ENCODE peak calls at places on chromosome 1, in five cellular contexts. E is tibial artery, Z is stomach, L is fibroblast of lung, I is heart left ventricle. U is an unnamed sample.

GRCh38 chr1:73491641-73492040 is 706.3 kb downstream of the LRRIQ3 start:
- DNase-seq in Z (no peak), E (no peak), I (no peak), L (no peak), U (no peak)

GRCh38 chr1:109910123-109910962 is at the start of gene CSF1:
- DNase-seq in E (peak), I (peak), L (peak), Z (peak), U (peak)

GRCh38 chr1:42993631-42994121 is 35.0 kb upstream of the SLC2A1 start:
- DNase-seq in L (no peak), I (peak), Z (no peak), E (no peak), U (no peak)

GRCh38 chr1:162861101-162861500 is at the start of gene CCDC190:
- DNase-seq in L (no peak), E (peak), Z (no peak), I (peak), U (no peak)

GRCh38 chr1:184289825-184290550 is 96.8 kb upstream of the C1orf21 start:
- DNase-seq in I (no peak), E (no peak), Z (no peak), L (no peak), U (no peak)

GRCh38 chr1:108830119-108831008 is 26.5 kb downstream of the AKNAD1 start:
- DNase-seq in Z (peak), E (peak), I (peak), L (peak), U (peak)

GRCh38 chr1:179021873-179022272 is 3.8 kb upstream of the FAM20B start:
- DNase-seq in E (no peak), L (peak), I (no peak), Z (no peak), U (no peak)

GRCh38 chr1:85118751-85119150 is 70.5 kb upstream of the MCOLN3 start:
- DNase-seq in Z (no peak), L (no peak), I (no peak), E (no peak), U (no peak)

GRCh38 chr1:110581637-110582036 is 24.5 kb downstream of the KCNA2 start:
- DNase-seq in I (no peak), Z (no peak), E (no peak), L (no peak), U (no peak)

GRCh38 chr1:216820345-216820744 is 97.1 kb upstream of the ESRRG start:
- DNase-seq in L (no peak), Z (no peak), E (no peak), I (no peak), U (no peak)

GRCh38 chr1:45979074-45979777 is 153.2 kb downstream of the PIK3R3 start:
- DNase-seq in Z (no peak), E (no peak), L (peak), I (no peak), U (no peak)

GRCh38 chr1:176174108-176174507 is 33.0 kb downstream of the COP1 start:
- DNase-seq in L (no peak), I (no peak), E (no peak), Z (no peak), U (no peak)

GRCh38 chr1:245516178-245516829 is 361.5 kb downstream of the KIF26B start:
- DNase-seq in Z (no peak), E (no peak), L (peak), I (no peak), U (no peak)

GRCh38 chr1:145985502-145986439 is 10.6 kb downstream of the TXNIP start:
- DNase-seq in Z (peak), I (peak), L (peak), E (peak), U (no peak)

GRCh38 chr1:62304975-62305374 is 14.3 kb downstream of the KANK4 start:
- DNase-seq in Z (no peak), I (no peak), L (no peak), E (no peak), U (peak)

GRCh38 chr1:33241866-33242265 is 14.4 kb upstream of the ZNF362 start:
- DNase-seq in E (no peak), L (no peak), Z (no peak), I (no peak), U (no peak)

GRCh38 chr1:24903011-24903461 is 27.0 kb downstream of the RUNX3 start:
- DNase-seq in E (peak), I (no peak), Z (peak), L (no peak), U (no peak)

GRCh38 chr1:182235952-182236650 is 155.5 kb downstream of the GLUL start:
- DNase-seq in Z (no peak), L (peak), I (peak), E (no peak), U (no peak)

GRCh38 chr1:243294723-243295121 is 38.9 kb downstream of the SDCCAG8 start:
- DNase-seq in E (no peak), I (no peak), L (peak), Z (no peak), U (no peak)

GRCh38 chr1:43809097-43809673 is 101.8 kb downstream of the ST3GAL3 start:
- DNase-seq in L (no peak), E (no peak), Z (no peak), I (no peak), U (no peak)

GRCh38 chr1:100361249-100362089 is 9.2 kb downstream of the CDC14A start:
- DNase-seq in E (no peak), I (no peak), Z (no peak), L (no peak), U (no peak)

GRCh38 chr1:44801491-44802305 is 1.5 kb downstream of the PLK3 start:
- DNase-seq in I (no peak), E (no peak), L (no peak), Z (no peak), U (peak)

GRCh38 chr1:159492575-159493323 is 43.1 kb downstream of the OR10J5 start:
- DNase-seq in I (no peak), E (no peak), Z (no peak), L (no peak), U (no peak)

GRCh38 chr1:43979528-43980254 is 681 bp downstream of the B4GALT2 start:
- DNase-seq in L (peak), I (peak), Z (peak), E (peak), U (peak)

GRCh38 chr1:110888049-110888448 is 15.1 kb downstream of the CD53 start:
- DNase-seq in Z (no peak), E (no peak), I (no peak), L (no peak), U (no peak)

GRCh38 chr1:12601690-12602632 is 16.0 kb downstream of the DHRS3 start:
- DNase-seq in L (peak), E (no peak), I (peak), Z (no peak), U (no peak)

GRCh38 chr1:203551550-203551949 is 57.6 kb downstream of the OPTC start:
- DNase-seq in I (no peak), Z (no peak), E (no peak), L (no peak), U (no peak)

GRCh38 chr1:226277897-226278296 is 31.1 kb downstream of the LIN9 start:
- DNase-seq in Z (no peak), I (no peak), L (no peak), E (no peak), U (no peak)

GRCh38 chr1:152869808-152870419 is 8.2 kb upstream of the SMCP start:
- DNase-seq in E (peak), I (peak), L (peak), Z (peak), U (peak)

GRCh38 chr1:48109390-48110009 is 112.3 kb upstream of the TRABD2B start:
- DNase-seq in I (peak), Z (no peak), E (no peak), L (peak), U (no peak)

GRCh38 chr1:156346636-156347035 is 8.3 kb downstream of the TSACC start:
- DNase-seq in I (no peak), Z (no peak), E (no peak), L (no peak), U (no peak)

GRCh38 chr1:67739361-67739760 is 54.4 kb downstream of the GADD45A start:
- DNase-seq in E (no peak), I (no peak), Z (no peak), L (no peak), U (no peak)

GRCh38 chr1:67741786-67742185 is 56.8 kb downstream of the GADD45A start:
- DNase-seq in I (no peak), L (no peak), Z (no peak), E (no peak), U (no peak)

GRCh38 chr1:67741121-67741520 is 56.1 kb downstream of the GADD45A start:
- DNase-seq in E (no peak), I (no peak), L (no peak), Z (no peak), U (peak)

GRCh38 chr1:67746299-67746698 is 61.3 kb downstream of the GADD45A start:
- DNase-seq in E (peak), L (no peak), Z (no peak), I (no peak), U (no peak)

GRCh38 chr1:67743072-67743725 is 58.2 kb downstream of the GADD45A start:
- DNase-seq in E (no peak), L (no peak), I (no peak), Z (no peak), U (no peak)
- H3K27ac ChIP-seq in E (peak), L (no peak), I (no peak), Z (peak), U (no peak)

DNA sequence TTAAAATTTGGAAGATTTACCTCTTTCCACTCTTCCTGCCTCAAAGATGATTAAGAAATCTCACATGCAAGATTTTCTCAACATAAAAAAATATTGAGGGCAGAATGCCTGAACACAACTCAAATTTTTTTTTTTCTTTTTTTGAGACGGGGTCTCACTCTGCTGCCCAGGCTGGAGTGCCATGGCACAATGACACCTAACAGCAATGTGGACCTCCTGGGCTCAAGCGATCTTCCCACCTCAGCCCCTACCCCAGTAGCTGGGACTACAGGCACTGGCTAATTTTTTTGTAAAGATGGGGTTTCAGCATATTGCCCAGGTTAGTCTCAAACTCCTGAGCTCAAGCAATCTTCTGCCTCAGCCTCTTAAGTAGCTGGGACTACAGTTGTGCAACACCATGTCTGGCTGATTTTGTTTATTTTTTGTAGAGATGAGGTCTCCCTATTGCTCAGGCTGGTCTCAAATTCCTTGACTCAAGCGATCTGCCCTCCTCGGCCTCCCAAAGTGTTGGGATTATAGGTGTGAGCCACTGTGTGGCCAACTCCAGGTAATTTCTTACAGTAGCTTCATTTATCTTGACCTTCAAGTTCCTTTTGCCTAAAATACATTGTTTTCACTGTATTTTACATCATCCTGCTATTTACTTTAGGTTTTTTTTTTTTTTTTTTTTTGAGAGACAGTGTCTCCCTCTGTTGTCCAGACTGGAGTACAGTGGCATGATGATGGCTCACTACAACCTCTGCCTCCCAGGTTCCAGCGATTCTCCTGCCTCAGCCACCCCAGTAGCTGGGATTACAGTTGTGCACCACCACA is 10.4 kb downstream of the NUCKS1 start:
- DNase-seq in E (no peak), I (no peak), Z (no peak), L (peak), U (no peak)
- TF ChIP-seq CTCF in E (no peak), I (peak), Z (no peak), L (peak), U (no peak)

GRCh38 chr1:41225495-41225894 is 16.6 kb downstream of the SCMH1 start:
- DNase-seq in Z (no peak), E (no peak), I (no peak), L (no peak), U (no peak)
- H3K27ac ChIP-seq in Z (no peak), E (no peak), I (no peak), L (no peak), U (no peak)

DNA sequence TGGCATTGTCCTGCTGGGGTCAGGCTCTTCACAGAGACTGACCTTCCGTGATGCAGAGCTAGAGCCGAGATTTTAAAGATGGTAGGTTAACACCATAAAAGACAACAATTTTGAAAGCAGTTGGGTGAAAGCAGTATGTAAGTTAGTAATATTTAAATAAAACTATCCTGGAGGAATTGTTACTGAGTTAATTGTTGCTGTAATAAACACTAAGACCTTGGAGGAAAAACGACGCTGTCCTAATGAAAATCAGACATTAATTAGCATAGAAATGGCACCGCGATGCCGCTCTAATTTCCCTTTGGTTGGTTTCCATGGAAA is 662 bp upstream of the ANP32E start:
- DNase-seq in I (no peak), Z (no peak), E (no peak), L (no peak), U (no peak)
- TF ChIP-seq CTCF in I (no peak), Z (no peak), E (no peak), L (no peak), U (no peak)

GRCh38 chr1:236141447-236142357 is 637 bp upstream of the GPR137B start:
- DNase-seq in E (no peak), L (peak), Z (peak), I (no peak), U (peak)

GRCh38 chr1:236143104-236143948 is 987 bp downstream of the GPR137B start:
- DNase-seq in Z (no peak), L (peak), I (no peak), E (no peak), U (no peak)

GRCh38 chr1:236142358-236143103 is at the start of gene GPR137B:
- DNase-seq in I (peak), E (no peak), Z (peak), L (peak), U (peak)

GRCh38 chr1:236139495-236139894 is 2.8 kb upstream of the GPR137B start:
- DNase-seq in I (no peak), L (no peak), E (no peak), Z (no peak), U (no peak)

GRCh38 chr1:236140705-236141446 is 1.5 kb upstream of the GPR137B start:
- DNase-seq in Z (no peak), I (no peak), L (no peak), E (no peak), U (no peak)
- H3K27ac ChIP-seq in Z (peak), I (peak), L (no peak), E (no peak), U (no peak)

DNA sequence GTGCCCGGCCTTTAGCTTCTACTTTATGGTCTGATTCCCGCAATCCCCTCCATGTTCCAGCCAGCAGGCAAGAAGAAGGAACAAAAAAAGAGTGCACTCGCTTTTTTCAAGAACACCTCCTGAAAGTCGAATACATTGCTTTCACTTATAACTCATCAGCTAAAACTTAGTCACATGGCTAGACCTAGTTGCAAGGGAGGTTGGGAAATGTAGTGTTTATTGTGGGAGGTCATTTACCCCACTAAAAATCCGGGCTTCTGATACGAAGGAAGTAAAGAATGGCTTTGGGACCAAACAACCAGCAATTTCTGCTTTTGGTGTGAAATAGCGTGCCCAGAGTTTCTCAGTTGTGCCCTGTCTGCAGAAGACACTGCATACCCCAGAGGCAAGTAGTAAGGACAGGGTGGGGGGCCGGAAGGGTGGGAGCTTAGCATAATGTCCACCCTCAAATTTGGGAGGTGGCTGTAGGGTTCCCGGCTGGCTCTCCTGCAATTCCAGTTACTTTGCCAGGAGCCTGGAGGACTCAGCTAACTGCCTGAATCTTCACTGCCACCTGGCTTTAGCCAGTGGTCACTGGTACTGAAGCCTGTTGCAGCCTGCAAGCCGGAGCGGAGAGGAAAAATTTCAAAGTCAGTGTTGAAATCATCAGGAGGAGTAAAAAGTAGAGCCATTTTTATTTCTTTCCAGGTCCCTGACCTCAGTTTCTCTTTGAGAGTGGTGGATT is 57.7 kb upstream of the F3 start:
- DNase-seq in Z (peak), I (peak), L (peak), E (no peak), U (no peak)
- TF ChIP-seq CTCF in Z (peak), I (peak), L (peak), E (peak), U (peak)

GRCh38 chr1:15738416-15739113 is 2.5 kb downstream of the SLC25A34 start:
- DNase-seq in Z (no peak), E (no peak), L (no peak), I (no peak), U (no peak)
- H3K27ac ChIP-seq in Z (no peak), E (peak), L (no peak), I (peak), U (peak)

U was measured in pancreas.